ENCODE peak calls at places on chromosomes 2 and 18, in five cellular contexts. Z is epithelial cell of esophagus, F is pancreas, L is fibroblast of mammary gland, O is astrocyte of the spinal cord. W is an unnamed sample.

GRCh38 chr2:98936133-98936916 is at the start of gene CRACDL:
- DNase-seq in Z (peak; percentile 63), F (peak; percentile 80), L (no peak), O (no peak), W (peak; percentile 56)

GRCh38 chr2:15874311-15874710 is 66.0 kb upstream of the MYCN start:
- DNase-seq in Z (peak; percentile 50), F (no peak), L (no peak), O (no peak), W (no peak)

GRCh38 chr2:20563833-20564232 is 87.1 kb downstream of the HS1BP3 start:
- DNase-seq in Z (peak; percentile 86), F (no peak), L (peak; percentile 95), O (no peak), W (no peak)

GRCh38 chr2:220129427-220129826 is 502.0 kb downstream of the SLC4A3 start:
- DNase-seq in Z (no peak), F (no peak), L (no peak), O (no peak), W (no peak)

GRCh38 chr2:72515696-72516095 is 310.1 kb downstream of the EXOC6B start:
- DNase-seq in Z (no peak), F (no peak), L (peak; percentile 11), O (peak; percentile 14), W (no peak)

GRCh38 chr2:241559489-241560180 is 1.1 kb downstream of the BOK start:
- DNase-seq in Z (peak; percentile 76), F (peak; percentile 78), L (peak; percentile 39), O (peak; percentile 44), W (peak; percentile 59)

GRCh38 chr2:70024284-70024683 is 62.9 kb upstream of the ASPRV1 start:
- DNase-seq in Z (no peak), F (no peak), L (no peak), O (no peak), W (no peak)

GRCh38 chr2:222504191-222504590 is 79.8 kb downstream of the SGPP2 start:
- DNase-seq in Z (no peak), F (no peak), L (no peak), O (no peak), W (no peak)

GRCh38 chr2:23624378-23624777 is 239.4 kb downstream of the KLHL29 start:
- DNase-seq in Z (peak; percentile 9), F (no peak), L (peak; percentile 28), O (no peak), W (peak; percentile 54)

GRCh38 chr2:118032169-118033013 is 18.5 kb upstream of the CCDC93 start:
- DNase-seq in Z (peak; percentile 52), F (no peak), L (peak; percentile 46), O (peak; percentile 31), W (peak; percentile 54)

GRCh38 chr2:236714061-236714460 is 144.4 kb downstream of the ACKR3 start:
- DNase-seq in Z (no peak), F (no peak), L (no peak), O (no peak), W (no peak)

GRCh38 chr2:7467782-7468447 is 550.7 kb downstream of the RNF144A start:
- DNase-seq in Z (no peak), F (no peak), L (no peak), O (no peak), W (no peak)

GRCh38 chr2:17635007-17635406 is 94.5 kb downstream of the VSNL1 start:
- DNase-seq in Z (no peak), F (no peak), L (no peak), O (no peak), W (no peak)

GRCh38 chr18:59957957-59958356 is 58.2 kb downstream of the PMAIP1 start:
- DNase-seq in Z (peak; percentile 68), F (peak; percentile 74), L (peak; percentile 68), O (peak; percentile 68), W (no peak)

GRCh38 chr2:156986339-156986988 is 271.0 kb upstream of the GALNT5 start:
- DNase-seq in Z (no peak), F (no peak), L (no peak), O (no peak), W (no peak)

GRCh38 chr18:69785466-69785865 is 162.2 kb downstream of the CD226 start:
- DNase-seq in Z (no peak), F (no peak), L (no peak), O (peak; percentile 23), W (no peak)
- TF ChIP-seq CTCF in Z (no peak), F (no peak), L (no peak), O (no peak), W (no peak)

GRCh38 chr2:4763009-4763408 is 929.2 kb upstream of the SOX11 start:
- DNase-seq in Z (no peak), F (no peak), L (no peak), O (peak; percentile 20), W (no peak)
- TF ChIP-seq CTCF in Z (no peak), F (peak; percentile 38), L (no peak), O (peak; percentile 32), W (no peak)

GRCh38 chr2:100730290-100730868 is 89.6 kb upstream of the NPAS2 start:
- DNase-seq in Z (peak; percentile 84), F (peak; percentile 66), L (peak; percentile 83), O (peak; percentile 86), W (no peak)

GRCh38 chr2:100731535-100731981 is 88.4 kb upstream of the NPAS2 start:
- DNase-seq in Z (peak; percentile 89), F (no peak), L (peak; percentile 90), O (peak; percentile 51), W (no peak)

GRCh38 chr2:100736121-100736915 is 83.6 kb upstream of the NPAS2 start:
- DNase-seq in Z (no peak), F (no peak), L (no peak), O (no peak), W (no peak)

DNA sequence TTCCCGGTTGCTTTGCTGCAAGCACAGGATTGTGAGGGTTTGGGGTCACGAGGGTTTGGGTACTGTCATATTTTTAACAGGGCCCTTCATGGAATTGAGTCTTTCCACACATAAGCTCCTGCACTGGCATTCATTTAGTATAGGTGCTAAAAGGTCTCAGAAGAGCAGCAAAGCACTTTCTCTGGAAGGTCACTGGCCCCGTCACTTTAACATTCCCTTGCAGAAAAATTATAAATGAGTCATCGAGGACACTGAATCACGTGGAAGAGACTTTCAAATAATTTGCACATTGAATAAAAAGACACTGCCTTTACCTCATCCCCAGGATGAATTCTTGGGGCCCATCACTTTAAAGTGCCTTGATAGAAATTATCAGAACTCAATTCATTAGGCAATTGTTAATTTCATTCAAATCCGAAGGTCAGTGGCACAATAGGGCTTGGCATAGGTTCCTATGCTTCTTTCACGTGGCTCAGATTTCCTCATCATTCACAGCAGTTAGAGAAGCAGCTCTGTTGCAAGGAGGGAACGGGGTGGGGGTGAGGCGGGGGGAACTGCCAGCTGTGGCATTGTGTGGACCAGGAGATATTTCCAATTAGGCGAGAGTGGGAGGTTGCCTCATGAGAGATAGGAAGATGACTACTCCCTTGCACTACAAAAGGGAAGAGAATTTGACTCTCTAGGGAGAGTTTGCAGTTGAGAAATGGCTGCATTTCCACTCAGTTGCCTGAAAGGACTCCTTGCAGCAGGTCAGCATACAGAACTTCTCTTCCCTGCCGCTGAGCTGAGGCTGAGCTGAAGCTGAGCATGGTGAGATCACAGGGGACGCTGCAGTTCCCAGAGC is 86.4 kb upstream of the NPAS2 start:
- DNase-seq in Z (peak; percentile 57), F (no peak), L (peak; percentile 94), O (peak; percentile 54), W (no peak)
- TF ChIP-seq CTCF in Z (no peak), F (no peak), L (no peak), O (no peak), W (no peak)

DNA sequence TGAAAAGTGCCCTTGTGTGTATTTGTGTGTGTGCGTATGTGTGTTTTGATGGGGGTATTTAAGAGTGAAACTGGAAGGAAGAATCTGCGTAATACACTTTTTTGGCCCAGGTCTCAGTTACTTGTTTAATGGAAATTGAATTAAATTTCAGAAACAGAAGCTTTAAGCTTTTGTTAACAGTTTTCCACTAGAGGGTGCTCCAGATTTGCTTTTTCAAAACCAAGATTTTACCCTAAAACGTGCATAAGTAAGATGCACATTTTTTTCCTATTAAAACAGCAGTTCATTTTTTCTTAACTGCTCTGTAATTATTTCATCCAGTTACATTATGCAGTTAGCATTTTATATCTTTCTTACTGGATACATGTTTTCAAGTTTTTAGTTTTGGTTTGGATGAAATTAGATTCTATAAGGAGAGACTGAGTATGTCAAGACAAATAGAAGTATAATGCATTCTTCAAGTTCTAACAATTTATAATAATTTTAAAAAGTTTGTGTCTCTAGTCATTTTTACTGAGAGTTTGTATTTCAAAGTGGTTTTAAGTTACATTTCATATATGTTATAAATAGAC is 97.2 kb downstream of the PIK3C3 start:
- DNase-seq in Z (no peak), F (no peak), L (peak; percentile 53), O (peak; percentile 46), W (no peak)
- TF ChIP-seq CTCF in Z (peak; percentile 16), F (no peak), L (peak; percentile 59), O (peak; percentile 59), W (peak; percentile 35)

DNA sequence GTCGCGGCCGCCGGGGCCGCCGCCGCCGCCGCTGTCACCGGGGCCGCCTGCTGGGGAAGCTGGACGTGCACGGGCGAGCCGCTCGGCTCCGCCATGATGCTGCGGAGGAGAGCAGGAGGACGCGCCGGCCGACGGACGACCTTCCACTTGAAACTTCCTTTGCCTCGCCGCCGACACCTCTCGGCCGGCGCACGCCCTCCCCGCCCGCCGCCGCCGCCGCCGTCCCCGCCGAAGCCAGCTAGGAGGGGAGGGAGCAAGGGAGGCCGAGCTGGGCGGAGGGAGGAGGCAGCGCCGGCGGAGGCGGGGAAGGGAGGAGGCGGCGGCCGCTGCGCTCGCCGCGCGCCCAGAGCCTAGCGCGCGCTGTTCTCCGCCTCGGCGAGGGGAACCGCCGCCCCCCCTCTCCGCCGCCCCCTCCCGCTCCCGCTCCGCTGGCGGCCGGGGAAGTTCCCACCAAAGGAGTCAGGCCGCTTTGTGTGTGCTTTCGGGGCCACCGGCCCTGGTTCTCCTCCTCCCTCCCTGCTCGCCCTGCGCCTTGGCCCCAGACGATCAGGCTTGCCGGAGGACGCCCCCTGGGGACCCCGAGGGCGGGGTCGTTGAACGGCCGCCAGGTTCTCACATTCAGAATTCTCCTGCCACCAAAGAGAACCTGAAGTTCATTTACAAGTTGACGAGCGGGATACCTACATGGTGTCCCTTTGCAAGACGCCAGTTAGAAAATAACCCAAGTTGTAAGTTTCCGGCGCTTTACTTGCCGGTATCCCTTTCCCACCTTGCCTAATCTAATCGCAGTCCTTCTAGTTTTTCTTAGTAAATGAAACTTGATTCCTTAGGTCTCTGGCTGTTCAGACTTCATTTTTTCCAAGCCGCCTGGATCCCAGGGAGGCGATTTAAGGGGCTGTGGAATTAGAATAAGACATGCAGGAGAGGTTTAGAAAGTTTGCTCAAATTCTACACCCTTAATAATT is at the start of gene STK39:
- DNase-seq in Z (peak; percentile 80), F (peak; percentile 89), L (peak; percentile 63), O (peak; percentile 80), W (peak; percentile 83)
- TF ChIP-seq CTCF in Z (no peak), F (no peak), L (no peak), O (no peak), W (no peak)